ENCODE peak calls at places on chromosomes 2 and 18, in seven cellular contexts. One of them, this sample, is unnamed.

GRCh38 chr2:221673248-221673647 is 101.1 kb upstream of the EPHA4 start:
- DNase-seq in CD8-positive, alpha-beta memory T cell: no peak
- DNase-seq in EL: peak; percentile 48
- DNase-seq in ecto neural progenitor cell: no peak
- DNase-seq in cardiac muscle cell: no peak
- DNase-seq in activated T-cell treated with anti-CD3 and anti-CD28 coated beads for 4 hours: no peak
- DNase-seq in NCI-H1105: no peak
- DNase-seq in this sample: no peak

GRCh38 chr2:27078267-27079194 is at the start of gene EMILIN1:
- DNase-seq in CD8-positive, alpha-beta memory T cell: no peak
- DNase-seq in EL: peak; percentile 96
- DNase-seq in ecto neural progenitor cell: peak; percentile 73
- DNase-seq in cardiac muscle cell: peak; percentile 25
- DNase-seq in activated T-cell treated with anti-CD3 and anti-CD28 coated beads for 4 hours: no peak
- DNase-seq in NCI-H1105: no peak
- DNase-seq in this sample: no peak

GRCh38 chr2:1800306-1800705 is 56.0 kb upstream of the PXDN start:
- DNase-seq in CD8-positive, alpha-beta memory T cell: no peak
- DNase-seq in EL: no peak
- DNase-seq in ecto neural progenitor cell: no peak
- DNase-seq in cardiac muscle cell: no peak
- DNase-seq in activated T-cell treated with anti-CD3 and anti-CD28 coated beads for 4 hours: no peak
- DNase-seq in NCI-H1105: no peak
- DNase-seq in this sample: no peak

GRCh38 chr2:10790228-10790973 is 22.2 kb downstream of the PDIA6 start:
- DNase-seq in CD8-positive, alpha-beta memory T cell: no peak
- DNase-seq in EL: no peak
- DNase-seq in ecto neural progenitor cell: no peak
- DNase-seq in cardiac muscle cell: no peak
- DNase-seq in activated T-cell treated with anti-CD3 and anti-CD28 coated beads for 4 hours: no peak
- DNase-seq in NCI-H1105: no peak
- DNase-seq in this sample: no peak

GRCh38 chr2:156356006-156356764 is 23.7 kb upstream of the NR4A2 start:
- DNase-seq in CD8-positive, alpha-beta memory T cell: no peak
- DNase-seq in EL: peak; percentile 44
- DNase-seq in ecto neural progenitor cell: no peak
- DNase-seq in cardiac muscle cell: no peak
- DNase-seq in activated T-cell treated with anti-CD3 and anti-CD28 coated beads for 4 hours: no peak
- DNase-seq in NCI-H1105: no peak
- DNase-seq in this sample: peak; percentile 47

GRCh38 chr2:42064417-42064942 is 16.7 kb downstream of the PKDCC start:
- DNase-seq in CD8-positive, alpha-beta memory T cell: no peak
- DNase-seq in EL: peak; percentile 83
- DNase-seq in ecto neural progenitor cell: no peak
- DNase-seq in cardiac muscle cell: no peak
- DNase-seq in activated T-cell treated with anti-CD3 and anti-CD28 coated beads for 4 hours: no peak
- DNase-seq in NCI-H1105: no peak
- DNase-seq in this sample: no peak

GRCh38 chr2:64854773-64855237 is 134.4 kb upstream of the SLC1A4 start:
- DNase-seq in CD8-positive, alpha-beta memory T cell: no peak
- DNase-seq in EL: peak; percentile 46
- DNase-seq in ecto neural progenitor cell: no peak
- DNase-seq in cardiac muscle cell: no peak
- DNase-seq in activated T-cell treated with anti-CD3 and anti-CD28 coated beads for 4 hours: no peak
- DNase-seq in NCI-H1105: no peak
- DNase-seq in this sample: peak; percentile 86

GRCh38 chr2:26640331-26640745 is 828 bp downstream of the CIB4 start:
- DNase-seq in CD8-positive, alpha-beta memory T cell: no peak
- DNase-seq in EL: peak; percentile 84
- DNase-seq in ecto neural progenitor cell: peak; percentile 55
- DNase-seq in cardiac muscle cell: peak; percentile 55
- DNase-seq in activated T-cell treated with anti-CD3 and anti-CD28 coated beads for 4 hours: no peak
- DNase-seq in NCI-H1105: no peak
- DNase-seq in this sample: peak; percentile 24

GRCh38 chr18:68843467-68844089 is 45.7 kb downstream of the CCDC102B start:
- DNase-seq in CD8-positive, alpha-beta memory T cell: no peak
- DNase-seq in EL: no peak
- DNase-seq in ecto neural progenitor cell: no peak
- DNase-seq in cardiac muscle cell: no peak
- DNase-seq in activated T-cell treated with anti-CD3 and anti-CD28 coated beads for 4 hours: no peak
- DNase-seq in NCI-H1105: no peak
- DNase-seq in this sample: no peak

GRCh38 chr18:42028232-42028832 is 73.3 kb downstream of the PIK3C3 start:
- DNase-seq in CD8-positive, alpha-beta memory T cell: peak; percentile 10
- DNase-seq in EL: peak; percentile 34
- DNase-seq in ecto neural progenitor cell: no peak
- DNase-seq in cardiac muscle cell: peak; percentile 20
- DNase-seq in activated T-cell treated with anti-CD3 and anti-CD28 coated beads for 4 hours: peak; percentile 8
- DNase-seq in NCI-H1105: no peak
- DNase-seq in this sample: peak; percentile 36

GRCh38 chr2:34244195-34244594 is 645.1 kb upstream of the FAM98A start:
- DNase-seq in CD8-positive, alpha-beta memory T cell: no peak
- DNase-seq in EL: no peak
- DNase-seq in ecto neural progenitor cell: no peak
- DNase-seq in cardiac muscle cell: no peak
- DNase-seq in activated T-cell treated with anti-CD3 and anti-CD28 coated beads for 4 hours: no peak
- DNase-seq in NCI-H1105: no peak
- DNase-seq in this sample: no peak

GRCh38 chr2:59301466-59302402 is 1060.6 kb upstream of the FANCL start:
- DNase-seq in CD8-positive, alpha-beta memory T cell: no peak
- DNase-seq in EL: peak; percentile 73
- DNase-seq in ecto neural progenitor cell: peak; percentile 49
- DNase-seq in cardiac muscle cell: peak; percentile 85
- DNase-seq in activated T-cell treated with anti-CD3 and anti-CD28 coated beads for 4 hours: no peak
- DNase-seq in NCI-H1105: peak; percentile 59
- DNase-seq in this sample: peak; percentile 80

GRCh38 chr18:58103339-58103930 is 59.4 kb downstream of the NEDD4L start:
- DNase-seq in CD8-positive, alpha-beta memory T cell: no peak
- DNase-seq in EL: no peak
- DNase-seq in ecto neural progenitor cell: no peak
- DNase-seq in cardiac muscle cell: no peak
- DNase-seq in activated T-cell treated with anti-CD3 and anti-CD28 coated beads for 4 hours: no peak
- DNase-seq in NCI-H1105: no peak
- DNase-seq in this sample: no peak

GRCh38 chr18:5294618-5295230 is 802 bp downstream of the ZBTB14 start:
- DNase-seq in CD8-positive, alpha-beta memory T cell: peak; percentile 72
- DNase-seq in EL: peak; percentile 66
- DNase-seq in ecto neural progenitor cell: peak; percentile 73
- DNase-seq in cardiac muscle cell: peak; percentile 70
- DNase-seq in activated T-cell treated with anti-CD3 and anti-CD28 coated beads for 4 hours: peak; percentile 35
- DNase-seq in NCI-H1105: peak; percentile 68
- DNase-seq in this sample: peak; percentile 80